ENCODE peak calls at places on chromosomes 6 and 20, in eight cellular contexts. One of them, this sample, is unnamed.

GRCh38 chr6:158879180-158879579 is 60.0 kb upstream of the EZR start:
- DNase-seq in CD8-positive, alpha-beta T cell: peak; percentile 17
- DNase-seq in SJSA1: no peak
- DNase-seq in cardiac muscle cell: no peak
- DNase-seq in CD4-positive, CD25-positive, alpha-beta regulatory T cell: no peak
- DNase-seq in A549: no peak
- DNase-seq in H9: peak; percentile 53
- DNase-seq in MM.1S: no peak
- DNase-seq in this sample: no peak

GRCh38 chr6:118896339-118897136 is 2.6 kb downstream of the ASF1A start:
- DNase-seq in MM.1S: peak; percentile 69
- DNase-seq in SJSA1: peak; percentile 88
- DNase-seq in cardiac muscle cell: peak; percentile 24
- DNase-seq in A549: peak; percentile 18
- DNase-seq in CD8-positive, alpha-beta T cell: no peak
- DNase-seq in H9: no peak
- DNase-seq in CD4-positive, CD25-positive, alpha-beta regulatory T cell: no peak
- DNase-seq in this sample: peak; percentile 67

GRCh38 chr6:39208233-39208720 is 21.0 kb downstream of the KCNK5 start:
- DNase-seq in CD4-positive, CD25-positive, alpha-beta regulatory T cell: no peak
- DNase-seq in MM.1S: no peak
- DNase-seq in H9: no peak
- DNase-seq in cardiac muscle cell: no peak
- DNase-seq in CD8-positive, alpha-beta T cell: no peak
- DNase-seq in A549: no peak
- DNase-seq in SJSA1: no peak
- DNase-seq in this sample: no peak

GRCh38 chr20:21301940-21302644 is 1.0 kb upstream of the XRN2 start:
- DNase-seq in MM.1S: no peak
- DNase-seq in cardiac muscle cell: no peak
- DNase-seq in SJSA1: peak; percentile 27
- DNase-seq in CD4-positive, CD25-positive, alpha-beta regulatory T cell: no peak
- DNase-seq in A549: no peak
- DNase-seq in H9: no peak
- DNase-seq in CD8-positive, alpha-beta T cell: no peak
- DNase-seq in this sample: peak; percentile 8

GRCh38 chr6:125302840-125303511 is 1.2 kb upstream of the HDDC2 start:
- DNase-seq in SJSA1: peak; percentile 59
- DNase-seq in CD4-positive, CD25-positive, alpha-beta regulatory T cell: no peak
- DNase-seq in CD8-positive, alpha-beta T cell: no peak
- DNase-seq in cardiac muscle cell: no peak
- DNase-seq in H9: no peak
- DNase-seq in A549: no peak
- DNase-seq in MM.1S: no peak
- DNase-seq in this sample: no peak

GRCh38 chr6:116115781-116116180 is 10.2 kb downstream of the COL10A1 start:
- DNase-seq in A549: no peak
- DNase-seq in CD8-positive, alpha-beta T cell: no peak
- DNase-seq in cardiac muscle cell: no peak
- DNase-seq in SJSA1: no peak
- DNase-seq in MM.1S: no peak
- DNase-seq in CD4-positive, CD25-positive, alpha-beta regulatory T cell: no peak
- DNase-seq in H9: no peak
- DNase-seq in this sample: no peak

GRCh38 chr20:57514273-57514751 is 10.6 kb downstream of the CTCFL start:
- DNase-seq in CD8-positive, alpha-beta T cell: peak; percentile 19
- DNase-seq in SJSA1: peak; percentile 34
- DNase-seq in MM.1S: peak; percentile 71
- DNase-seq in cardiac muscle cell: peak; percentile 85
- DNase-seq in H9: peak; percentile 73
- DNase-seq in A549: peak; percentile 68
- DNase-seq in CD4-positive, CD25-positive, alpha-beta regulatory T cell: no peak
- DNase-seq in this sample: no peak

GRCh38 chr6:56986611-56987010 is 31.7 kb downstream of the BEND6 start:
- DNase-seq in SJSA1: no peak
- DNase-seq in H9: no peak
- DNase-seq in CD8-positive, alpha-beta T cell: no peak
- DNase-seq in A549: no peak
- DNase-seq in cardiac muscle cell: no peak
- DNase-seq in CD4-positive, CD25-positive, alpha-beta regulatory T cell: no peak
- DNase-seq in MM.1S: no peak
- DNase-seq in this sample: no peak

GRCh38 chr6:144062757-144063156 is 32.6 kb downstream of the SF3B5 start:
- DNase-seq in CD8-positive, alpha-beta T cell: no peak
- DNase-seq in CD4-positive, CD25-positive, alpha-beta regulatory T cell: no peak
- DNase-seq in MM.1S: no peak
- DNase-seq in A549: no peak
- DNase-seq in H9: no peak
- DNase-seq in cardiac muscle cell: no peak
- DNase-seq in SJSA1: no peak
- DNase-seq in this sample: peak; percentile 13

GRCh38 chr6:123945386-123945785 is 141.7 kb downstream of the NKAIN2 start:
- DNase-seq in H9: no peak
- DNase-seq in A549: no peak
- DNase-seq in SJSA1: no peak
- DNase-seq in MM.1S: peak; percentile 27
- DNase-seq in CD8-positive, alpha-beta T cell: no peak
- DNase-seq in cardiac muscle cell: no peak
- DNase-seq in CD4-positive, CD25-positive, alpha-beta regulatory T cell: no peak
- DNase-seq in this sample: no peak

GRCh38 chr6:151060742-151061100 is 179.0 kb upstream of the AKAP12 start:
- DNase-seq in SJSA1: no peak
- DNase-seq in A549: no peak
- DNase-seq in cardiac muscle cell: no peak
- DNase-seq in MM.1S: no peak
- DNase-seq in CD8-positive, alpha-beta T cell: no peak
- DNase-seq in CD4-positive, CD25-positive, alpha-beta regulatory T cell: no peak
- DNase-seq in H9: no peak
- DNase-seq in this sample: no peak

GRCh38 chr6:25462235-25462897 is 183.2 kb downstream of the CARMIL1 start:
- DNase-seq in CD4-positive, CD25-positive, alpha-beta regulatory T cell: no peak
- DNase-seq in CD8-positive, alpha-beta T cell: no peak
- DNase-seq in A549: no peak
- DNase-seq in cardiac muscle cell: no peak
- DNase-seq in MM.1S: no peak
- DNase-seq in SJSA1: no peak
- DNase-seq in H9: no peak
- DNase-seq in this sample: no peak

GRCh38 chr6:163876391-163876790 is 461.9 kb downstream of the QKI start:
- DNase-seq in CD4-positive, CD25-positive, alpha-beta regulatory T cell: no peak
- DNase-seq in cardiac muscle cell: no peak
- DNase-seq in H9: no peak
- DNase-seq in A549: no peak
- DNase-seq in MM.1S: no peak
- DNase-seq in CD8-positive, alpha-beta T cell: no peak
- DNase-seq in SJSA1: no peak
- DNase-seq in this sample: no peak

GRCh38 chr6:107491791-107492674 is 2.1 kb downstream of the SOBP start:
- DNase-seq in A549: no peak
- DNase-seq in H9: no peak
- DNase-seq in cardiac muscle cell: no peak
- DNase-seq in CD8-positive, alpha-beta T cell: no peak
- DNase-seq in MM.1S: no peak
- DNase-seq in SJSA1: no peak
- DNase-seq in CD4-positive, CD25-positive, alpha-beta regulatory T cell: no peak
- DNase-seq in this sample: no peak

GRCh38 chr6:126063512-126064146 is 77.3 kb downstream of the TRMT11 start:
- DNase-seq in MM.1S: no peak
- DNase-seq in A549: no peak
- DNase-seq in H9: no peak
- DNase-seq in CD8-positive, alpha-beta T cell: no peak
- DNase-seq in CD4-positive, CD25-positive, alpha-beta regulatory T cell: no peak
- DNase-seq in cardiac muscle cell: no peak
- DNase-seq in SJSA1: peak; percentile 38
- DNase-seq in this sample: peak; percentile 3

GRCh38 chr6:32189082-32189741 is 790 bp downstream of the PBX2 start:
- DNase-seq in cardiac muscle cell: no peak
- DNase-seq in CD4-positive, CD25-positive, alpha-beta regulatory T cell: no peak
- DNase-seq in CD8-positive, alpha-beta T cell: no peak
- DNase-seq in A549: no peak
- DNase-seq in MM.1S: no peak
- DNase-seq in H9: peak; percentile 24
- DNase-seq in SJSA1: no peak
- DNase-seq in this sample: no peak

GRCh38 chr6:32190946-32191677 is 1.1 kb upstream of the PBX2 start:
- DNase-seq in H9: peak; percentile 25
- DNase-seq in A549: no peak
- DNase-seq in MM.1S: no peak
- DNase-seq in CD4-positive, CD25-positive, alpha-beta regulatory T cell: no peak
- DNase-seq in SJSA1: no peak
- DNase-seq in CD8-positive, alpha-beta T cell: no peak
- DNase-seq in cardiac muscle cell: no peak
- DNase-seq in this sample: no peak

GRCh38 chr6:32190054-32190945 is at the start of gene PBX2:
- DNase-seq in A549: peak; percentile 53
- DNase-seq in cardiac muscle cell: peak; percentile 90
- DNase-seq in CD4-positive, CD25-positive, alpha-beta regulatory T cell: peak; percentile 76
- DNase-seq in CD8-positive, alpha-beta T cell: peak; percentile 89
- DNase-seq in SJSA1: peak; percentile 81
- DNase-seq in H9: peak; percentile 88
- DNase-seq in MM.1S: peak; percentile 78
- DNase-seq in this sample: peak; percentile 90

GRCh38 chr6:32188381-32189081 is 1.5 kb downstream of the PBX2 start:
- DNase-seq in A549: no peak
- DNase-seq in H9: peak; percentile 28
- DNase-seq in CD8-positive, alpha-beta T cell: no peak
- DNase-seq in CD4-positive, CD25-positive, alpha-beta regulatory T cell: no peak
- DNase-seq in cardiac muscle cell: no peak
- DNase-seq in MM.1S: no peak
- DNase-seq in SJSA1: no peak
- DNase-seq in this sample: no peak

DNA sequence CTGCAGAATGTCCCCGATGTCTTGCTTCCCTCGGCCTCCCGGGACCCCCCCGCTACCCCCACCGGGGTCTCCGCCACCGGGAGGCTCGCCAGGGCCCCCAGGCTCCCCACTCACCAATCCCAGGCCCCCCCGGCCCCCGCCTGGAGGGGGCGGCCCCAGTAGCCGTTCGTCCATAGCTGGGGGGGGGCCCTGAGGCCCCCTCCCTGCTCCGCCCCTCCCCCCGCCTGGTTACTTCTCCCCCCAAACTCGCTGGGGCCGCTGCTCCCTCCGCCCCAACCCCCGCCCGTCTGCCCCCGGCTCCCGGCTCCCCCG is 304 bp downstream of the PBX2 start:
- DNase-seq in SJSA1: no peak
- DNase-seq in cardiac muscle cell: no peak
- DNase-seq in CD8-positive, alpha-beta T cell: no peak
- DNase-seq in H9: no peak
- DNase-seq in CD4-positive, CD25-positive, alpha-beta regulatory T cell: no peak
- DNase-seq in A549: no peak
- DNase-seq in MM.1S: no peak
- DNase-seq in this sample: no peak
- H3K4me1 ChIP-seq in SJSA1: peaks cover 44% of the 10 kb centered on the region
- H3K4me1 ChIP-seq in cardiac muscle cell: peaks cover 4% of the 10 kb centered on the region
- H3K4me1 ChIP-seq in CD8-positive, alpha-beta T cell: peaks cover 54% of the 10 kb centered on the region
- H3K4me1 ChIP-seq in H9: peaks cover 7% of the 10 kb centered on the region
- H3K4me1 ChIP-seq in CD4-positive, CD25-positive, alpha-beta regulatory T cell: peaks cover 74% of the 10 kb centered on the region
- H3K4me1 ChIP-seq in A549: peaks cover 36% of the 10 kb centered on the region
- H3K4me1 ChIP-seq in MM.1S: peaks cover 27% of the 10 kb centered on the region
- H3K4me1 ChIP-seq in this sample: peaks cover 62% of the 10 kb centered on the region

DNA sequence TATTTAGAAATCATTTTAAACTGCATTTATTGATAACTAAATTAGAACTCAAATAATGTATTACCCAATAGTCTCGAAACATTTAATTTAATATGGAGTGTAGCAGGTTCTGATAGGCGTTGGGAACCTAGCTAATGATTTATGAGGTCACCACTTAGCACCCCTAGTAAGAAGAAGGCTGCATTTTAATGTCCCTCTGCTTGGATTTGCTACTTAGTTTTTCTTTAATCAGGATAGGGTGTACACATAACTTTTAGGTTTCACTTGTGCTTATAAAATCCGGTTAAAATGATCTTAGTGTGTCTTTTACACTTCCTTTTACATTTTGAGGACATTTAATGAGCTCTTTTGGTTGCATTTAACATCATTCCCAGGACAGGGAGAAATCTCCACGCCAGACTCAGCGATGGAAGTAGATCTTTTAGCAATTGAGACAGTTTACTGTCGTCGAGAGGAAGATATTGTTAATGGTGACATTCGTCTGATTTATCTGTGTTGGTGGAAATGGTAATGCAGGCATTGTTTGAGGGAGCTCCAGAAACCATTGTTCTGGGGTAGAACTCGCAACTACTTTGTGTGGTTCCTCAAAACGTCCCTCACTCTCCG is 5.6 kb downstream of the TFAP2A start:
- DNase-seq in H9: no peak
- DNase-seq in SJSA1: peak; percentile 72
- DNase-seq in cardiac muscle cell: no peak
- DNase-seq in MM.1S: no peak
- DNase-seq in A549: no peak
- DNase-seq in CD4-positive, CD25-positive, alpha-beta regulatory T cell: no peak
- DNase-seq in CD8-positive, alpha-beta T cell: no peak
- DNase-seq in this sample: no peak
- H3K27ac ChIP-seq in H9: no peak overlapping the region
- H3K27ac ChIP-seq in SJSA1: peak overlapping the region; percentile 97
- H3K27ac ChIP-seq in cardiac muscle cell: no peak overlapping the region
- H3K27ac ChIP-seq in MM.1S: no peak overlapping the region
- H3K27ac ChIP-seq in A549: peak overlapping the region; percentile 96
- H3K27ac ChIP-seq in CD4-positive, CD25-positive, alpha-beta regulatory T cell: no peak overlapping the region
- H3K27ac ChIP-seq in CD8-positive, alpha-beta T cell: no peak overlapping the region
- H3K27ac ChIP-seq in this sample: no peak overlapping the region

DNA sequence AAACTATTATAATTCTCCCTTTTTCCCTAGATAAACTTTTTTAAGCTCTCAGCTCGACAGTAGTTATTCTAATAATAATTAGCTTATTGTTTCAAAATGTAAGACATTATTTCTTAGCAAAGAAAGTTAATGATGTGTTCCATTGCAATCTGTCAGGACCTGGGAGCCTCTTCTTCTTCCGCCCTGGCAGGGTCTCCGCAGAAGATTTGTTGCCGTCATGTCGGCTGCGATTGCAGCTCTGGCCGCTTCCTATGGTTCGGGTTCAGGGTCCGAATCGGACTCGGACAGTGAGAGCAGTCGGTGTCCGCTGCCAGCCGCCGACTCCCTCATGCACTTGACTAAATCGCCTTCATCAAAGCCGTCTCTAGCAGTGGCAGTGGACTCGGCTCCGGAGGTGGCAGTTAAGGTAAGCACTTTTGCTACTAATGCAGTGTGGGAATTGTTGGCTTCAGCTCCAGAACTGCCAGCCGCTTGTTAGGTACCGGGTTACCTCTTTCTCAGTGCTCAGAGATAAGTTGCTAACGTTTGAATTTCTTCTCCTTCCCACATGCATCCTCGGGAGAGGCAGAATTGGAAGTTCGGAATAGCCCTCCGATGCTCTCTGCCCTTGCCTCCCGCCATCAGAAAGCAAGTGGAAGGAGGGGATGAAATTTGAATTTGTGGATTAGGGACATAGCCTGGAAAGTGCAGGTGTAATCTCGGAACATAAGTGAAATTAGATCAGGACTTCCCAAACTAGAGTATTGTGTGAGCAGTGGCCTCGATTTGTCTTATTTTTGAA is at the start of gene CDC40:
- DNase-seq in CD4-positive, CD25-positive, alpha-beta regulatory T cell: peak; percentile 57
- DNase-seq in CD8-positive, alpha-beta T cell: peak; percentile 64
- DNase-seq in SJSA1: no peak
- DNase-seq in cardiac muscle cell: peak; percentile 70
- DNase-seq in MM.1S: no peak
- DNase-seq in H9: peak; percentile 61
- DNase-seq in A549: peak; percentile 44
- DNase-seq in this sample: no peak
- H3K4me1 ChIP-seq in CD4-positive, CD25-positive, alpha-beta regulatory T cell: peaks cover 52% of the 10 kb centered on the region
- H3K4me1 ChIP-seq in CD8-positive, alpha-beta T cell: peaks cover 29% of the 10 kb centered on the region
- H3K4me1 ChIP-seq in SJSA1: peaks cover 9% of the 10 kb centered on the region
- H3K4me1 ChIP-seq in cardiac muscle cell: peaks cover 19% of the 10 kb centered on the region
- H3K4me1 ChIP-seq in MM.1S: peaks cover 18% of the 10 kb centered on the region
- H3K4me1 ChIP-seq in H9: no peaks in the 10 kb centered on the region
- H3K4me1 ChIP-seq in A549: peaks cover 43% of the 10 kb centered on the region
- H3K4me1 ChIP-seq in this sample: peaks cover 55% of the 10 kb centered on the region

GRCh38 chr20:49712118-49712517 is 1.6 kb downstream of the B4GALT5 start:
- DNase-seq in CD8-positive, alpha-beta T cell: no peak
- DNase-seq in H9: no peak
- DNase-seq in cardiac muscle cell: no peak
- DNase-seq in A549: no peak
- DNase-seq in SJSA1: no peak
- DNase-seq in MM.1S: no peak
- DNase-seq in CD4-positive, CD25-positive, alpha-beta regulatory T cell: no peak
- DNase-seq in this sample: no peak
- H3K27ac ChIP-seq in CD8-positive, alpha-beta T cell: no peak overlapping the region
- H3K27ac ChIP-seq in H9: no peak overlapping the region
- H3K27ac ChIP-seq in cardiac muscle cell: no peak overlapping the region
- H3K27ac ChIP-seq in A549: peak overlapping the region; percentile 97
- H3K27ac ChIP-seq in SJSA1: no peak overlapping the region
- H3K27ac ChIP-seq in MM.1S: no peak overlapping the region
- H3K27ac ChIP-seq in CD4-positive, CD25-positive, alpha-beta regulatory T cell: no peak overlapping the region
- H3K27ac ChIP-seq in this sample: no peak overlapping the region